ENCODE peak calls at places on chromosomes 4 and X, in nine cellular contexts. S is effector memory CD4-positive, alpha-beta T cell; K is ovary; J is heart right ventricle; Y is transverse colon; W is PC-9; C is mucosa of descending colon; Z is left lung; U is neural progenitor cell. N is an unnamed sample.

GRCh38 chrX:71250856-71251255 is 3.1 kb downstream of the ZMYM3 start:
- DNase-seq in S (no peak), K (no peak), J (no peak), Y (no peak), W (no peak), C (no peak), Z (no peak), U (no peak), N (no peak)

GRCh38 chr4:179596621-179597020 is 2154.4 kb upstream of the AGA start:
- DNase-seq in S (no peak), K (no peak), J (no peak), Y (no peak), W (no peak), C (no peak), Z (no peak), U (no peak), N (no peak)

GRCh38 chr4:25656031-25656430 is 380 bp downstream of the SLC34A2 start:
- DNase-seq in S (no peak), K (no peak), J (no peak), Y (no peak), W (no peak), C (no peak), Z (no peak), U (no peak), N (no peak)

GRCh38 chr4:19675172-19675811 is 576.4 kb upstream of the SLIT2 start:
- DNase-seq in S (no peak), K (no peak), J (no peak), Y (no peak), W (no peak), C (peak; percentile 4), Z (no peak), U (no peak), N (no peak)

GRCh38 chr4:93912146-93912545 is 83.6 kb downstream of the ATOH1 start:
- DNase-seq in S (no peak), K (no peak), J (no peak), Y (no peak), W (no peak), C (no peak), Z (no peak), U (no peak), N (no peak)

GRCh38 chrX:121851033-121851432 is 803.6 kb downstream of the GLUD2 start:
- DNase-seq in S (no peak), K (no peak), J (no peak), Y (no peak), W (no peak), C (no peak), Z (no peak), U (no peak), N (no peak)

GRCh38 chrX:53732797-53733196 is 46.3 kb upstream of the HUWE1 start:
- DNase-seq in S (no peak), K (no peak), J (no peak), Y (no peak), W (no peak), C (no peak), Z (no peak), U (no peak), N (no peak)

GRCh38 chr4:113065629-113066028 is 16.2 kb downstream of the ANK2 start:
- DNase-seq in S (no peak), K (no peak), J (no peak), Y (no peak), W (no peak), C (no peak), Z (no peak), U (no peak), N (no peak)

GRCh38 chrX:15194136-15194535 is 75.7 kb downstream of the ASB9 start:
- DNase-seq in S (no peak), K (no peak), J (no peak), Y (no peak), W (no peak), C (no peak), Z (no peak), U (no peak), N (no peak)

GRCh38 chr4:182306792-182307507 is 63.7 kb downstream of the TENM3 start:
- DNase-seq in S (no peak), K (no peak), J (no peak), Y (no peak), W (no peak), C (no peak), Z (no peak), U (no peak), N (no peak)

GRCh38 chr4:180101348-180102083 is 2141.7 kb upstream of the TENM3 start:
- DNase-seq in S (no peak), K (no peak), J (no peak), Y (no peak), W (no peak), C (no peak), Z (peak; percentile 46), U (no peak), N (no peak)

GRCh38 chrX:21975827-21976226 is 35.3 kb downstream of the SMS start:
- DNase-seq in S (no peak), K (no peak), J (no peak), Y (no peak), W (no peak), C (no peak), Z (no peak), U (no peak), N (no peak)

GRCh38 chr4:187739771-187740170 is 255.8 kb upstream of the ZFP42 start:
- DNase-seq in S (no peak), K (no peak), J (no peak), Y (no peak), W (no peak), C (no peak), Z (no peak), U (no peak), N (no peak)

GRCh38 chr4:54941994-54942552 is 183.3 kb downstream of the KDR start:
- DNase-seq in S (no peak), K (no peak), J (peak; percentile 36), Y (no peak), W (no peak), C (peak; percentile 3), Z (no peak), U (peak; percentile 33), N (no peak)

GRCh38 chrX:151789179-151789800 is 54.7 kb downstream of the CNGA2 start:
- DNase-seq in S (no peak), K (peak; percentile 43), J (peak; percentile 9), Y (peak; percentile 18), W (peak; percentile 79), C (peak; percentile 16), Z (no peak), U (no peak), N (peak; percentile 47)

GRCh38 chr4:31283689-31284088 is 563.5 kb downstream of the PCDH7 start:
- DNase-seq in S (no peak), K (no peak), J (no peak), Y (no peak), W (no peak), C (no peak), Z (no peak), U (no peak), N (no peak)

GRCh38 chrX:26414534-26414933 is 198.6 kb downstream of the MAGEB5 start:
- DNase-seq in S (no peak), K (no peak), J (no peak), Y (no peak), W (no peak), C (no peak), Z (no peak), U (peak; percentile 1), N (no peak)

GRCh38 chrX:74736450-74736849 is 122.0 kb upstream of the RLIM start:
- DNase-seq in S (no peak), K (no peak), J (no peak), Y (no peak), W (no peak), C (no peak), Z (no peak), U (no peak), N (no peak)
- H3K4me1 ChIP-seq in S (no peaks in the 10 kb centered on the region), K (no peaks in the 10 kb centered on the region), J (no peaks in the 10 kb centered on the region), Y (no peaks in the 10 kb centered on the region), W (no peaks in the 10 kb centered on the region), C (no peaks in the 10 kb centered on the region), Z (no peaks in the 10 kb centered on the region), U (no peaks in the 10 kb centered on the region), N (no peaks in the 10 kb centered on the region)

GRCh38 chr4:373062-373839 is 35.6 kb downstream of the ZNF141 start:
- DNase-seq in S (no peak), K (no peak), J (no peak), Y (no peak), W (no peak), C (no peak), Z (no peak), U (no peak), N (no peak)
- H3K9me3 ChIP-seq in S (peaks cover 61% of the 10 kb centered on the region), K (peaks cover 24% of the 10 kb centered on the region), J (peaks cover 100% of the 10 kb centered on the region), Y (peaks cover 100% of the 10 kb centered on the region), W (no peaks in the 10 kb centered on the region), C (peaks cover 99% of the 10 kb centered on the region), Z (peaks cover 100% of the 10 kb centered on the region), U (peaks cover 88% of the 10 kb centered on the region), N (peaks cover 73% of the 10 kb centered on the region)

GRCh38 chrX:68500105-68500504 is 1.3 kb downstream of the YIPF6 start:
- DNase-seq in S (no peak), K (no peak), J (no peak), Y (no peak), W (no peak), C (no peak), Z (no peak), U (no peak), N (no peak)
- H3K4me3 ChIP-seq in S (no peak overlapping the region), K (no peak overlapping the region), J (no peak overlapping the region), Y (no peak overlapping the region), W (peak overlapping the region; percentile 98), C (no peak overlapping the region), Z (peak overlapping the region; percentile 58), U (peak overlapping the region; percentile 73), N (no peak overlapping the region)

GRCh38 chr4:140732780-140733179 is 23.4 kb downstream of the TBC1D9 start:
- DNase-seq in S (no peak), K (no peak), J (no peak), Y (no peak), W (no peak), C (no peak), Z (no peak), U (no peak), N (no peak)
- H3K4me1 ChIP-seq in S (no peaks in the 10 kb centered on the region), K (peaks cover 12% of the 10 kb centered on the region), J (peaks cover 72% of the 10 kb centered on the region), Y (peaks cover 10% of the 10 kb centered on the region), W (peaks cover 22% of the 10 kb centered on the region), C (peaks cover 7% of the 10 kb centered on the region), Z (peaks cover 22% of the 10 kb centered on the region), U (no peaks in the 10 kb centered on the region), N (peaks cover 24% of the 10 kb centered on the region)

GRCh38 chr4:170325599-170325998 is 235.8 kb upstream of the AADAT start:
- DNase-seq in S (no peak), K (no peak), J (no peak), Y (no peak), W (no peak), C (no peak), Z (no peak), U (no peak), N (no peak)
- H3K9me3 ChIP-seq in S (no peaks in the 10 kb centered on the region), K (no peaks in the 10 kb centered on the region), J (peaks cover 13% of the 10 kb centered on the region), Y (no peaks in the 10 kb centered on the region), W (no peaks in the 10 kb centered on the region), C (no peaks in the 10 kb centered on the region), Z (peaks cover 3% of the 10 kb centered on the region), U (no peaks in the 10 kb centered on the region), N (no peaks in the 10 kb centered on the region)

N was measured in RWPE2.